ENCODE peak calls at places on chromosomes 6 and 20, in eight cellular contexts. Q, H, U, W, X, M, J and L are unnamed samples.

GRCh38 chr20:10673176-10673830 is 496 bp downstream of the JAG1 start:
- DNase-seq in W (no peak), U (peak; percentile 12), M (peak; percentile 48), X (no peak), J (no peak), Q (no peak), H (no peak), L (no peak)

GRCh38 chr6:161838306-161839035 is 564.6 kb upstream of the AGPAT4 start:
- DNase-seq in U (no peak), X (no peak), H (no peak), W (no peak), M (peak; percentile 75), Q (no peak), J (no peak), L (no peak)

GRCh38 chr6:115467726-115468125 is 593.0 kb downstream of the FRK start:
- DNase-seq in U (no peak), W (no peak), Q (no peak), X (no peak), M (no peak), J (no peak), H (no peak), L (no peak)

GRCh38 chr6:6700871-6701270 is 112.4 kb downstream of the LY86 start:
- DNase-seq in J (no peak), U (no peak), Q (no peak), X (no peak), W (no peak), M (no peak), H (no peak), L (no peak)

GRCh38 chr6:112163295-112164257 is 76.2 kb downstream of the FAM229B start:
- DNase-seq in J (peak; percentile 61), M (peak; percentile 82), W (peak; percentile 38), Q (no peak), X (peak; percentile 50), U (peak; percentile 80), H (no peak), L (peak; percentile 77)

GRCh38 chr6:112040933-112041332 is 13.0 kb upstream of the CCN6 start:
- DNase-seq in U (no peak), J (no peak), W (no peak), X (peak; percentile 59), Q (no peak), M (no peak), H (no peak), L (no peak)

GRCh38 chr6:27168586-27169443 is 78.7 kb upstream of the PRSS16 start:
- DNase-seq in H (no peak), X (peak; percentile 83), M (no peak), Q (no peak), J (no peak), U (no peak), W (no peak), L (no peak)

GRCh38 chr6:43738267-43738676 is 31.7 kb upstream of the VEGFA start:
- DNase-seq in U (no peak), W (no peak), X (no peak), H (no peak), Q (no peak), J (no peak), M (no peak), L (peak; percentile 13)

GRCh38 chr20:3679749-3680700 is 1.8 kb downstream of the ADAM33 start:
- DNase-seq in J (no peak), U (no peak), W (no peak), H (peak; percentile 76), Q (no peak), X (peak; percentile 55), M (no peak), L (peak; percentile 92)

GRCh38 chr6:107811591-107812218 is 12.4 kb downstream of the SCML4 start:
- DNase-seq in H (no peak), X (peak; percentile 22), M (no peak), Q (no peak), U (no peak), W (no peak), J (no peak), L (no peak)

GRCh38 chr6:167855825-167856425 is 29.2 kb downstream of the AFDN start:
- DNase-seq in U (peak; percentile 54), H (peak; percentile 81), M (no peak), X (peak; percentile 99), J (no peak), Q (no peak), W (peak; percentile 91), L (no peak)

GRCh38 chr20:19486448-19486847 is 271.6 kb upstream of the RIN2 start:
- DNase-seq in H (no peak), J (no peak), U (no peak), M (no peak), X (no peak), Q (no peak), W (no peak), L (no peak)

GRCh38 chr20:56249244-56249955 is 868 bp downstream of the MC3R start:
- DNase-seq in W (no peak), U (peak; percentile 60), H (no peak), X (peak; percentile 1), J (no peak), M (no peak), Q (no peak), L (no peak)

GRCh38 chr6:5936140-5936539 is 70.6 kb downstream of the NRN1 start:
- DNase-seq in X (no peak), U (no peak), W (no peak), J (no peak), M (no peak), Q (no peak), H (no peak), L (no peak)

GRCh38 chr6:53058388-53058890 is 6.8 kb upstream of the FBXO9 start:
- DNase-seq in X (no peak), H (no peak), U (no peak), W (no peak), Q (no peak), M (no peak), J (no peak), L (no peak)
- H3K4me3 ChIP-seq in X (no peak overlapping the region), H (no peak overlapping the region), U (no peak overlapping the region), W (no peak overlapping the region), Q (no peak overlapping the region), M (no peak overlapping the region), J (no peak overlapping the region), L (no peak overlapping the region)

GRCh38 chr6:37049990-37050853 is 44.8 kb downstream of the FGD2 start:
- DNase-seq in Q (no peak), M (peak; percentile 67), W (no peak), J (peak; percentile 15), U (peak; percentile 67), X (no peak), H (no peak), L (peak; percentile 85)
- H3K4me3 ChIP-seq in Q (no peak overlapping the region), M (no peak overlapping the region), W (no peak overlapping the region), J (peak overlapping the region; percentile 35), U (peak overlapping the region; percentile 27), X (no peak overlapping the region), H (no peak overlapping the region), L (no peak overlapping the region)

GRCh38 chr6:2819115-2819514 is 22.5 kb downstream of the SERPINB1 start:
- DNase-seq in H (no peak), J (no peak), X (no peak), M (no peak), U (no peak), W (no peak), Q (no peak), L (no peak)

GRCh38 chr6:2818593-2818992 is 23.1 kb downstream of the SERPINB1 start:
- DNase-seq in W (no peak), X (peak; percentile 74), U (no peak), M (no peak), Q (no peak), H (no peak), J (no peak), L (no peak)

GRCh38 chr6:2816158-2816557 is 25.5 kb downstream of the SERPINB1 start:
- DNase-seq in H (no peak), J (no peak), W (no peak), X (no peak), Q (no peak), M (no peak), U (no peak), L (no peak)

GRCh38 chr6:2819891-2820814 is 21.5 kb downstream of the SERPINB1 start:
- DNase-seq in M (no peak), Q (no peak), J (no peak), H (no peak), X (no peak), W (no peak), U (no peak), L (no peak)

GRCh38 chr6:2817778-2818443 is 23.8 kb downstream of the SERPINB1 start:
- DNase-seq in X (peak; percentile 72), J (no peak), W (no peak), M (no peak), H (peak; percentile 27), Q (no peak), U (no peak), L (no peak)
- H3K4me3 ChIP-seq in X (no peak overlapping the region), J (no peak overlapping the region), W (no peak overlapping the region), M (no peak overlapping the region), H (no peak overlapping the region), Q (no peak overlapping the region), U (no peak overlapping the region), L (peak overlapping the region; percentile 20)

DNA sequence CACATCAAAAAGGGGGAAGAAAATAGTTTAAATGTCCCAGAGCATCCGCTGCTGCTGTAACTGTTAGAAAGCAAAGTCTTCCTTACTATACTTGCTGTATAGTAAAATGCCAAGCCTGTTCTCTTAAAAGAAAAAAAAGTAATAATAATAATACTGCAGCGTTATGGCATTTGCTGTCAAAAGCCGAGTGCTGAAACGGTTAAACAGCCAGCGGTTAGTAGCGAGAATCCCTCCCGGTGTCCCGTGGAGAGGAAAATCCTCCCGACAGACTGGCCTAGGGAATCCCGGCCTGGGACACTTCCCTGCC is 19.5 kb upstream of the NFATC2 start:
- DNase-seq in M (no peak), Q (no peak), H (no peak), W (no peak), J (no peak), X (no peak), U (no peak), L (no peak)
- H3K4me3 ChIP-seq in M (peak overlapping the region; percentile 21), Q (peak overlapping the region; percentile 74), H (peak overlapping the region; percentile 60), W (peak overlapping the region; percentile 53), J (peak overlapping the region; percentile 47), X (peak overlapping the region; percentile 58), U (peak overlapping the region; percentile 15), L (peak overlapping the region; percentile 69)

GRCh38 chr20:60862601-60863000 is 389.5 kb upstream of the CDH4 start:
- DNase-seq in J (no peak), H (no peak), U (no peak), M (no peak), W (no peak), X (no peak), Q (no peak), L (no peak)

GRCh38 chr20:60851826-60852704 is 400.0 kb upstream of the CDH4 start:
- DNase-seq in H (no peak), X (no peak), M (no peak), Q (no peak), W (no peak), J (no peak), U (peak; percentile 12), L (no peak)

GRCh38 chr20:60863548-60863947 is 388.5 kb upstream of the CDH4 start:
- DNase-seq in Q (no peak), W (no peak), U (no peak), X (no peak), H (no peak), M (no peak), J (no peak), L (no peak)

GRCh38 chr20:60857708-60858107 is 394.4 kb upstream of the CDH4 start:
- DNase-seq in X (peak; percentile 39), H (peak; percentile 3), U (no peak), Q (no peak), M (no peak), W (no peak), J (no peak), L (no peak)
- H3K4me3 ChIP-seq in X (no peak overlapping the region), H (no peak overlapping the region), U (no peak overlapping the region), Q (no peak overlapping the region), M (no peak overlapping the region), W (no peak overlapping the region), J (no peak overlapping the region), L (no peak overlapping the region)

GRCh38 chr6:82971877-82972460 is 93.7 kb downstream of the UBE3D start:
- DNase-seq in Q (no peak), U (no peak), M (no peak), X (no peak), W (no peak), H (no peak), J (no peak), L (no peak)
- H3K4me3 ChIP-seq in Q (no peak overlapping the region), U (no peak overlapping the region), M (no peak overlapping the region), X (no peak overlapping the region), W (no peak overlapping the region), H (no peak overlapping the region), J (no peak overlapping the region), L (no peak overlapping the region)